ENCODE peak calls at places on chromosomes 7 and 10, in nine cellular contexts. One of them, this sample, is unnamed.

GRCh38 chr10:35875281-35875680 is 233.2 kb upstream of the FZD8 start:
- DNase-seq in mammary epithelial cell: no peak
- DNase-seq in fibroblast of lung: peak
- DNase-seq in tibial nerve: no peak
- DNase-seq in caudate nucleus: no peak
- DNase-seq in pancreas: no peak
- DNase-seq in PC-9: no peak
- DNase-seq in WERI-Rb-1: no peak
- DNase-seq in sigmoid colon: no peak
- DNase-seq in this sample: no peak

GRCh38 chr7:158809596-158809995 is 19.7 kb downstream of the ESYT2 start:
- DNase-seq in mammary epithelial cell: no peak
- DNase-seq in fibroblast of lung: peak
- DNase-seq in tibial nerve: no peak
- DNase-seq in caudate nucleus: no peak
- DNase-seq in pancreas: no peak
- DNase-seq in PC-9: no peak
- DNase-seq in WERI-Rb-1: no peak
- DNase-seq in sigmoid colon: no peak
- DNase-seq in this sample: no peak

GRCh38 chr7:112898432-112899290 is 108.5 kb upstream of the TMEM168 start:
- DNase-seq in mammary epithelial cell: peak
- DNase-seq in fibroblast of lung: peak
- DNase-seq in tibial nerve: no peak
- DNase-seq in caudate nucleus: no peak
- DNase-seq in pancreas: no peak
- DNase-seq in PC-9: peak
- DNase-seq in WERI-Rb-1: peak
- DNase-seq in sigmoid colon: no peak
- DNase-seq in this sample: no peak

GRCh38 chr10:125857185-125857760 is 23.8 kb downstream of the DHX32 start:
- DNase-seq in mammary epithelial cell: no peak
- DNase-seq in fibroblast of lung: no peak
- DNase-seq in tibial nerve: no peak
- DNase-seq in caudate nucleus: no peak
- DNase-seq in pancreas: no peak
- DNase-seq in PC-9: no peak
- DNase-seq in WERI-Rb-1: no peak
- DNase-seq in sigmoid colon: no peak
- DNase-seq in this sample: no peak

GRCh38 chr10:63757067-63757466 is 235.9 kb downstream of the REEP3 start:
- DNase-seq in mammary epithelial cell: no peak
- DNase-seq in fibroblast of lung: no peak
- DNase-seq in tibial nerve: no peak
- DNase-seq in caudate nucleus: no peak
- DNase-seq in pancreas: no peak
- DNase-seq in PC-9: no peak
- DNase-seq in WERI-Rb-1: no peak
- DNase-seq in sigmoid colon: no peak
- DNase-seq in this sample: no peak

GRCh38 chr10:7406712-7407333 is 4.0 kb downstream of the SFMBT2 start:
- DNase-seq in mammary epithelial cell: no peak
- DNase-seq in fibroblast of lung: peak
- DNase-seq in tibial nerve: no peak
- DNase-seq in caudate nucleus: no peak
- DNase-seq in pancreas: no peak
- DNase-seq in PC-9: no peak
- DNase-seq in WERI-Rb-1: no peak
- DNase-seq in sigmoid colon: no peak
- DNase-seq in this sample: no peak

GRCh38 chr7:105875505-105875904 is 894 bp downstream of the ATXN7L1 start:
- DNase-seq in mammary epithelial cell: no peak
- DNase-seq in fibroblast of lung: peak
- DNase-seq in tibial nerve: no peak
- DNase-seq in caudate nucleus: no peak
- DNase-seq in pancreas: no peak
- DNase-seq in PC-9: no peak
- DNase-seq in WERI-Rb-1: no peak
- DNase-seq in sigmoid colon: no peak
- DNase-seq in this sample: no peak

GRCh38 chr10:116796910-116797513 is 52.3 kb upstream of the ENO4 start:
- DNase-seq in mammary epithelial cell: peak
- DNase-seq in fibroblast of lung: peak
- DNase-seq in tibial nerve: peak
- DNase-seq in caudate nucleus: peak
- DNase-seq in pancreas: peak
- DNase-seq in PC-9: peak
- DNase-seq in WERI-Rb-1: peak
- DNase-seq in sigmoid colon: peak
- DNase-seq in this sample: no peak

GRCh38 chr7:10100572-10100971 is 873.1 kb upstream of the PHF14 start:
- DNase-seq in mammary epithelial cell: no peak
- DNase-seq in fibroblast of lung: no peak
- DNase-seq in tibial nerve: no peak
- DNase-seq in caudate nucleus: no peak
- DNase-seq in pancreas: no peak
- DNase-seq in PC-9: no peak
- DNase-seq in WERI-Rb-1: no peak
- DNase-seq in sigmoid colon: no peak
- DNase-seq in this sample: no peak

GRCh38 chr10:7625836-7626235 is 40.9 kb downstream of the ITIH5 start:
- DNase-seq in mammary epithelial cell: no peak
- DNase-seq in fibroblast of lung: peak
- DNase-seq in tibial nerve: no peak
- DNase-seq in caudate nucleus: no peak
- DNase-seq in pancreas: no peak
- DNase-seq in PC-9: no peak
- DNase-seq in WERI-Rb-1: no peak
- DNase-seq in sigmoid colon: peak
- DNase-seq in this sample: no peak

GRCh38 chr7:1458676-1459511 is at the start of gene MICALL2:
- DNase-seq in mammary epithelial cell: peak
- DNase-seq in fibroblast of lung: peak
- DNase-seq in tibial nerve: peak
- DNase-seq in caudate nucleus: no peak
- DNase-seq in pancreas: peak
- DNase-seq in PC-9: peak
- DNase-seq in WERI-Rb-1: no peak
- DNase-seq in sigmoid colon: peak
- DNase-seq in this sample: peak

GRCh38 chr7:91164948-91165845 is 99.0 kb upstream of the FZD1 start:
- DNase-seq in mammary epithelial cell: peak
- DNase-seq in fibroblast of lung: peak
- DNase-seq in tibial nerve: no peak
- DNase-seq in caudate nucleus: no peak
- DNase-seq in pancreas: no peak
- DNase-seq in PC-9: peak
- DNase-seq in WERI-Rb-1: no peak
- DNase-seq in sigmoid colon: no peak
- DNase-seq in this sample: peak

GRCh38 chr10:86535057-86535882 is 13.7 kb upstream of the WAPL start:
- DNase-seq in mammary epithelial cell: no peak
- DNase-seq in fibroblast of lung: peak
- DNase-seq in tibial nerve: peak
- DNase-seq in caudate nucleus: no peak
- DNase-seq in pancreas: peak
- DNase-seq in PC-9: peak
- DNase-seq in WERI-Rb-1: no peak
- DNase-seq in sigmoid colon: peak
- DNase-seq in this sample: no peak

GRCh38 chr7:156125841-156126730 is 313.8 kb upstream of the SHH start:
- DNase-seq in mammary epithelial cell: no peak
- DNase-seq in fibroblast of lung: no peak
- DNase-seq in tibial nerve: no peak
- DNase-seq in caudate nucleus: no peak
- DNase-seq in pancreas: no peak
- DNase-seq in PC-9: no peak
- DNase-seq in WERI-Rb-1: no peak
- DNase-seq in sigmoid colon: no peak
- DNase-seq in this sample: no peak

GRCh38 chr7:130084037-130084875 is 13.9 kb downstream of the KLHDC10 start:
- DNase-seq in mammary epithelial cell: no peak
- DNase-seq in fibroblast of lung: no peak
- DNase-seq in tibial nerve: no peak
- DNase-seq in caudate nucleus: no peak
- DNase-seq in pancreas: no peak
- DNase-seq in PC-9: no peak
- DNase-seq in WERI-Rb-1: no peak
- DNase-seq in sigmoid colon: no peak
- DNase-seq in this sample: no peak

GRCh38 chr10:133127291-133128125 is 32.5 kb upstream of the KNDC1 start:
- DNase-seq in mammary epithelial cell: no peak
- DNase-seq in fibroblast of lung: no peak
- DNase-seq in tibial nerve: no peak
- DNase-seq in caudate nucleus: no peak
- DNase-seq in pancreas: no peak
- DNase-seq in PC-9: no peak
- DNase-seq in WERI-Rb-1: peak
- DNase-seq in sigmoid colon: peak
- DNase-seq in this sample: no peak

GRCh38 chr7:102996957-102997356 is 77.6 kb downstream of the FBXL13 start:
- DNase-seq in mammary epithelial cell: no peak
- DNase-seq in fibroblast of lung: no peak
- DNase-seq in tibial nerve: no peak
- DNase-seq in caudate nucleus: no peak
- DNase-seq in pancreas: no peak
- DNase-seq in PC-9: no peak
- DNase-seq in WERI-Rb-1: no peak
- DNase-seq in sigmoid colon: no peak
- DNase-seq in this sample: no peak

GRCh38 chr7:16594061-16594460 is 51.5 kb downstream of the ANKMY2 start:
- DNase-seq in mammary epithelial cell: no peak
- DNase-seq in fibroblast of lung: peak
- DNase-seq in tibial nerve: no peak
- DNase-seq in caudate nucleus: no peak
- DNase-seq in pancreas: no peak
- DNase-seq in PC-9: no peak
- DNase-seq in WERI-Rb-1: no peak
- DNase-seq in sigmoid colon: no peak
- DNase-seq in this sample: no peak

GRCh38 chr10:128086003-128086863 is 40.0 kb downstream of the MKI67 start:
- DNase-seq in mammary epithelial cell: no peak
- DNase-seq in fibroblast of lung: no peak
- DNase-seq in tibial nerve: no peak
- DNase-seq in caudate nucleus: no peak
- DNase-seq in pancreas: no peak
- DNase-seq in PC-9: no peak
- DNase-seq in WERI-Rb-1: peak
- DNase-seq in sigmoid colon: peak
- DNase-seq in this sample: no peak

DNA sequence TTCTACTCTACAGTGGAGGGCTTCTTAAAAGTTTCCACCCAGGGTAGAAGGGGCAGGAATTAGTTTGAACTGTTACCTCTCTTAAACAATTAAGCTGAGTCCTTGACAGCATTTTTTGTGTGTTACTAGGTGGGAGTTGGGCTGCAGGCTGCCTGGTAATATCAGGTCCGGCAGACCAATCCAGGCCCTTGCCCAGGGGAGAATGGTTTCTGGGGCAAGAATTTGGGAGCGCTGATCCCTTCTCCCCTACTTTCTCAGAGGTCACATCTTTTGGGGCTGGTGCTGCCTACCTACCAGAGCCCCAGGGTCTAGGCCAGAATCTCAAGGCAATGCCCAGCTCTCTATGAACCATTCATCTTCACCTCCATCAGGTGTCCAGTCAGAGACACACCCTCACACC is 1.6 kb downstream of the PPRC1 start:
- DNase-seq in mammary epithelial cell: no peak
- DNase-seq in fibroblast of lung: no peak
- DNase-seq in tibial nerve: no peak
- DNase-seq in caudate nucleus: no peak
- DNase-seq in pancreas: no peak
- DNase-seq in PC-9: no peak
- DNase-seq in WERI-Rb-1: no peak
- DNase-seq in sigmoid colon: no peak
- DNase-seq in this sample: no peak
- H3K27ac ChIP-seq in mammary epithelial cell: peak
- H3K27ac ChIP-seq in fibroblast of lung: peak
- H3K27ac ChIP-seq in tibial nerve: no peak
- H3K27ac ChIP-seq in caudate nucleus: no peak
- H3K27ac ChIP-seq in pancreas: no peak
- H3K27ac ChIP-seq in PC-9: peak
- H3K27ac ChIP-seq in WERI-Rb-1: no peak
- H3K27ac ChIP-seq in sigmoid colon: peak
- H3K27ac ChIP-seq in this sample: peak

DNA sequence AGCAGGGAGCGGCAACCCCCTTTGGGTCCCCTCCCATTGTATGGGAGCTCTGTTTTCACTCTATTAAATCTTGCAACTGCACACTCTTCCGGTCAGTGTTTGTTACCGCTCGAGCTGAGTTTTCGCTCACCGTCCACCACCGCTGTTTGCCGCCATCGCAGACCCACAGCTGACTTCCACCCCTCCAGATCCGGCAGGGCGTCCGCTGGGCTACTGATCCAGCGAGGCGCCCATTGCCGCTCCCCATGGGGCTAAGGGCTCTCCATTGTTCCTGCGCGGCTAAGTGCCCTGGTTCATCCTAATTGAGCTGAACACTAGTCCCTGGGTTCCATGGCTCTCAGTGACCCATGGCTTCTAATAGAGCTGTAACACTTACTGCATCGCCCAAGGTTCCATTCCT is 115.6 kb upstream of the AUTS2 start:
- DNase-seq in mammary epithelial cell: no peak
- DNase-seq in fibroblast of lung: no peak
- DNase-seq in tibial nerve: no peak
- DNase-seq in caudate nucleus: no peak
- DNase-seq in pancreas: no peak
- DNase-seq in PC-9: no peak
- DNase-seq in WERI-Rb-1: no peak
- DNase-seq in sigmoid colon: no peak
- DNase-seq in this sample: no peak
- H3K27ac ChIP-seq in mammary epithelial cell: no peak
- H3K27ac ChIP-seq in fibroblast of lung: no peak
- H3K27ac ChIP-seq in tibial nerve: no peak
- H3K27ac ChIP-seq in caudate nucleus: no peak
- H3K27ac ChIP-seq in pancreas: no peak
- H3K27ac ChIP-seq in PC-9: no peak
- H3K27ac ChIP-seq in WERI-Rb-1: no peak
- H3K27ac ChIP-seq in sigmoid colon: no peak
- H3K27ac ChIP-seq in this sample: no peak

GRCh38 chr7:95599069-95599468 is 2.8 kb upstream of the PDK4 start:
- DNase-seq in mammary epithelial cell: no peak
- DNase-seq in fibroblast of lung: no peak
- DNase-seq in tibial nerve: no peak
- DNase-seq in caudate nucleus: no peak
- DNase-seq in pancreas: no peak
- DNase-seq in PC-9: no peak
- DNase-seq in WERI-Rb-1: no peak
- DNase-seq in sigmoid colon: no peak
- DNase-seq in this sample: no peak
- H3K27ac ChIP-seq in mammary epithelial cell: no peak
- H3K27ac ChIP-seq in fibroblast of lung: no peak
- H3K27ac ChIP-seq in tibial nerve: no peak
- H3K27ac ChIP-seq in caudate nucleus: no peak
- H3K27ac ChIP-seq in pancreas: no peak
- H3K27ac ChIP-seq in PC-9: no peak
- H3K27ac ChIP-seq in WERI-Rb-1: no peak
- H3K27ac ChIP-seq in sigmoid colon: no peak
- H3K27ac ChIP-seq in this sample: no peak

DNA sequence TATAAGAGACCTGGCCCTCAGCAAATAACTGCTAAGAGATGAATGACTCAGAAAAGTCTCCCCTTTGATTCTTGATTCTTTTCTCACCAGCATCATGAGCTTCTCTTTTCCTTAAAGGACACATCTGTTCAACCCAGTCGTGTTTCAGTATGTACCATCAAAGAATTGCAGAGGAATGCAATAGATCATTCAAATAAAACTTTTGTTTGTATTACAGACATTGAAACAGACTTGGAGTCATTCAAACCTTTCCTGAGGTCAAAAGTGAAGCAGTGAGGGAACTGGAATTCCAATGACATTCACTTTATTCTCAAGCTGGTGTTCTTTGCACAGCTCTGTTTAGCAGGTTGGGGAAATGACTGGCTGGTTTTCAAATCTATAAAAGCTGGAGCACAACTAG is 598.2 kb upstream of the GHITM start:
- DNase-seq in mammary epithelial cell: no peak
- DNase-seq in fibroblast of lung: no peak
- DNase-seq in tibial nerve: no peak
- DNase-seq in caudate nucleus: no peak
- DNase-seq in pancreas: no peak
- DNase-seq in PC-9: no peak
- DNase-seq in WERI-Rb-1: no peak
- DNase-seq in sigmoid colon: no peak
- DNase-seq in this sample: no peak
- H3K27ac ChIP-seq in mammary epithelial cell: no peak
- H3K27ac ChIP-seq in fibroblast of lung: no peak
- H3K27ac ChIP-seq in tibial nerve: no peak
- H3K27ac ChIP-seq in caudate nucleus: no peak
- H3K27ac ChIP-seq in pancreas: no peak
- H3K27ac ChIP-seq in PC-9: no peak
- H3K27ac ChIP-seq in WERI-Rb-1: no peak
- H3K27ac ChIP-seq in sigmoid colon: no peak
- H3K27ac ChIP-seq in this sample: no peak

This sample was measured in epithelial cell of prostate.